ENCODE peak calls at places on chromosome 11, in four cellular contexts. J, X, V and L are unnamed samples.

GRCh38 chr11:110295086-110295485 is 1.3 kb downstream of the RDX start:
- DNase-seq in J (no peak), X (no peak), V (no peak), L (no peak)

GRCh38 chr11:102390667-102391449 is 43.8 kb downstream of the BIRC2 start:
- DNase-seq in J (peak; percentile 6), X (peak; percentile 13), V (peak; percentile 59), L (no peak)

GRCh38 chr11:120229451-120230424 is 10.2 kb upstream of the POU2F3 start:
- DNase-seq in J (no peak), X (no peak), V (peak; percentile 41), L (no peak)

GRCh38 chr11:88886796-88887195 is 179.0 kb downstream of the GRM5 start:
- DNase-seq in J (no peak), X (no peak), V (peak; percentile 24), L (peak; percentile 1)

GRCh38 chr11:79139900-79140299 is 300.9 kb downstream of the TENM4 start:
- DNase-seq in J (no peak), X (no peak), V (no peak), L (no peak)

GRCh38 chr11:44028816-44029506 is 18.8 kb upstream of the ACCSL start:
- DNase-seq in J (no peak), X (no peak), V (no peak), L (no peak)

GRCh38 chr11:123580557-123581275 is 73.7 kb downstream of the SCN3B start:
- DNase-seq in J (peak; percentile 58), X (peak; percentile 34), V (peak; percentile 76), L (no peak)

GRCh38 chr11:18594999-18595749 is 4.4 kb upstream of the MISFA start:
- DNase-seq in J (no peak), X (no peak), V (no peak), L (no peak)

GRCh38 chr11:102940714-102941588 is 14.6 kb downstream of the MMP13 start:
- DNase-seq in J (peak; percentile 60), X (no peak), V (peak; percentile 44), L (no peak)

GRCh38 chr11:11513438-11513837 is 108.4 kb downstream of the GALNT18 start:
- DNase-seq in J (no peak), X (no peak), V (no peak), L (no peak)

GRCh38 chr11:130436171-130436570 is 7.8 kb upstream of the ADAMTS8 start:
- DNase-seq in J (no peak), X (no peak), V (no peak), L (no peak)

GRCh38 chr11:120302001-120302805 is 22.9 kb upstream of the TLCD5 start:
- DNase-seq in J (no peak), X (no peak), V (no peak), L (no peak)

GRCh38 chr11:130071211-130071712 is 1.6 kb downstream of the APLP2 start:
- DNase-seq in J (no peak), X (no peak), V (no peak), L (no peak)

GRCh38 chr11:98069861-98070260 is 950.9 kb upstream of the CNTN5 start:
- DNase-seq in J (no peak), X (no peak), V (no peak), L (no peak)

GRCh38 chr11:35598254-35599125 is 19.8 kb upstream of the FJX1 start:
- DNase-seq in J (no peak), X (no peak), V (no peak), L (no peak)

GRCh38 chr11:128898580-128899344 is 7.6 kb downstream of the KCNJ5 start:
- DNase-seq in J (no peak), X (no peak), V (no peak), L (no peak)

GRCh38 chr11:77515483-77515882 is 41.6 kb upstream of the PAK1 start:
- DNase-seq in J (peak; percentile 69), X (no peak), V (no peak), L (no peak)

GRCh38 chr11:108142304-108142703 is 20.9 kb downstream of the ACAT1 start:
- DNase-seq in J (no peak), X (no peak), V (no peak), L (no peak)

GRCh38 chr11:128222245-128222959 is 365.0 kb downstream of the ETS1 start:
- DNase-seq in J (no peak), X (no peak), V (no peak), L (no peak)

GRCh38 chr11:101915811-101916291 is 471 bp downstream of the ANGPTL5 start:
- DNase-seq in J (peak; percentile 15), X (no peak), V (no peak), L (no peak)

GRCh38 chr11:45921561-45922424 is 663 bp upstream of the LARGE2 start:
- DNase-seq in J (peak; percentile 81), X (no peak), V (no peak), L (no peak)

GRCh38 chr11:6259638-6260019 is at the start of gene CCKBR:
- DNase-seq in J (no peak), X (no peak), V (peak; percentile 20), L (no peak)

GRCh38 chr11:69270929-69271328 is 23.0 kb upstream of the MYEOV start:
- DNase-seq in J (no peak), X (no peak), V (no peak), L (no peak)

GRCh38 chr11:57479925-57480324 is 19.6 kb downstream of the RTN4RL2 start:
- DNase-seq in J (no peak), X (no peak), V (no peak), L (no peak)

GRCh38 chr11:32893091-32893946 is 708 bp downstream of the QSER1 start:
- DNase-seq in J (no peak), X (peak; percentile 10), V (peak; percentile 82), L (no peak)

GRCh38 chr11:121257289-121257688 is 35.3 kb upstream of the SC5D start:
- DNase-seq in J (no peak), X (no peak), V (no peak), L (no peak)

GRCh38 chr11:119263352-119263940 is 53.5 kb downstream of the MCAM start:
- DNase-seq in J (no peak), X (no peak), V (no peak), L (no peak)

GRCh38 chr11:8767466-8768142 is 85.0 kb downstream of the RPL27A start:
- DNase-seq in J (no peak), X (no peak), V (no peak), L (no peak)

GRCh38 chr11:15873501-15873900 is 482.8 kb downstream of the SOX6 start:
- DNase-seq in J (no peak), X (no peak), V (no peak), L (peak; percentile 55)

GRCh38 chr11:76491644-76492043 is 46.8 kb downstream of the EMSY start:
- DNase-seq in J (no peak), X (no peak), V (no peak), L (no peak)

GRCh38 chr11:12239396-12240298 is 129.3 kb downstream of the MICAL2 start:
- DNase-seq in J (no peak), X (no peak), V (no peak), L (no peak)

GRCh38 chr11:65501005-65501529 is 2.2 kb downstream of the MALAT1 start:
- DNase-seq in J (no peak), X (no peak), V (no peak), L (no peak)

GRCh38 chr11:113043704-113044103 is 82.5 kb downstream of the NCAM1 start:
- DNase-seq in J (no peak), X (no peak), V (no peak), L (no peak)

GRCh38 chr11:124758355-124759267 is 3.5 kb downstream of the ESAM start:
- DNase-seq in J (peak; percentile 64), X (no peak), V (peak; percentile 87), L (no peak)

GRCh38 chr11:35139883-35140282 is 912 bp downstream of the CD44 start:
- DNase-seq in J (no peak), X (no peak), V (no peak), L (no peak)

GRCh38 chr11:125148743-125149142 is 15.8 kb upstream of the PKNOX2 start:
- DNase-seq in J (no peak), X (no peak), V (no peak), L (no peak)